ENCODE peak calls at places on chromosomes 16 and 17, in six cellular contexts. Z, A, H, N, C and J are unnamed samples.

GRCh38 chr17:75996665-75997590 is 3.7 kb upstream of the CDK3 start:
- DNase-seq in Z (no peak), A (no peak), H (peak; percentile 45), N (no peak), C (peak; percentile 94), J (peak; percentile 93)

GRCh38 chr17:74573169-74573568 is 5.9 kb upstream of the CD300H start:
- DNase-seq in Z (no peak), A (peak; percentile 46), H (no peak), N (no peak), C (no peak), J (no peak)

GRCh38 chr17:850828-851759 is 68.9 kb downstream of the MRM3 start:
- DNase-seq in Z (no peak), A (no peak), H (no peak), N (no peak), C (no peak), J (no peak)

GRCh38 chr17:65564793-65565192 is 3.3 kb upstream of the AXIN2 start:
- DNase-seq in Z (no peak), A (no peak), H (no peak), N (no peak), C (peak; percentile 83), J (no peak)

GRCh38 chr16:47571049-47571448 is 109.9 kb downstream of the PHKB start:
- DNase-seq in Z (no peak), A (no peak), H (no peak), N (peak; percentile 29), C (no peak), J (no peak)

GRCh38 chr17:279776-280175 is 72.8 kb downstream of the RPH3AL start:
- DNase-seq in Z (no peak), A (no peak), H (no peak), N (no peak), C (no peak), J (no peak)

GRCh38 chr16:424623-425081 is 797 bp upstream of the RAB11FIP3 start:
- DNase-seq in Z (peak; percentile 43), A (peak; percentile 40), H (no peak), N (peak; percentile 50), C (no peak), J (peak; percentile 33)

GRCh38 chr16:68901910-68902309 is 58.6 kb downstream of the TANGO6 start:
- DNase-seq in Z (no peak), A (peak; percentile 13), H (no peak), N (no peak), C (no peak), J (no peak)

GRCh38 chr17:13581925-13582324 is 19.8 kb downstream of the HS3ST3A1 start:
- DNase-seq in Z (no peak), A (no peak), H (no peak), N (no peak), C (no peak), J (no peak)

GRCh38 chr16:69465881-69466280 is 41.5 kb downstream of the CYB5B start:
- DNase-seq in Z (no peak), A (no peak), H (no peak), N (no peak), C (peak; percentile 87), J (peak; percentile 38)

GRCh38 chr17:75631353-75631752 is 1.9 kb upstream of the SMIM5 start:
- DNase-seq in Z (no peak), A (no peak), H (no peak), N (no peak), C (no peak), J (no peak)

GRCh38 chr17:68711858-68712257 is 110.7 kb upstream of the FAM20A start:
- DNase-seq in Z (no peak), A (no peak), H (no peak), N (no peak), C (no peak), J (no peak)

DNA sequence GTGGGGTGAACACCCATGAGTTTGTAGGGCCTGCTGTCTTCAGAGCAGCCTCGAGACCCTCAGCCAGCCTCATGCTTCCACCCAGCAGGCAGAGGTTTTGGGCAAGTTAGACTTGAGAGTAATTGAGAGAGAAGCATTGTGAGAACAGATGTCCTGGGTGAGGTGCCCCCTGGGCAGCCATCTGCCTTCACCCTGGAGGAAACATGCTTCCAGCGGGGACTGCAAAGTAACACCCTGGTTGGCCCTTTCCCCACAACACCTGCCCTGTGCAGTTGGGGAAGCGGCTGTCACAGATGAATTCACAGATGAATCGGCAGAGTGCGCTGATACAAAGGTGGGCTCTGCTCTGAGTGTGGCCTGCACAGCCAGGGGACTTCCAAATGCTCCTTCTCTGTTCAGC is 23.4 kb downstream of the ATPAF2 start:
- DNase-seq in Z (no peak), A (no peak), H (no peak), N (no peak), C (no peak), J (no peak)
- H3K4me3 ChIP-seq in Z (no peak overlapping the region), A (no peak overlapping the region), H (no peak overlapping the region), N (no peak overlapping the region), C (no peak overlapping the region), J (no peak overlapping the region)

GRCh38 chr16:16048904-16049582 is 99.6 kb downstream of the ABCC1 start:
- DNase-seq in Z (no peak), A (peak; percentile 43), H (no peak), N (peak; percentile 46), C (no peak), J (no peak)

GRCh38 chr16:16042076-16042475 is 92.7 kb downstream of the ABCC1 start:
- DNase-seq in Z (peak; percentile 54), A (no peak), H (no peak), N (no peak), C (no peak), J (no peak)

GRCh38 chr16:16045879-16046278 is 96.5 kb downstream of the ABCC1 start:
- DNase-seq in Z (no peak), A (no peak), H (no peak), N (no peak), C (no peak), J (peak; percentile 43)

GRCh38 chr16:16047761-16048160 is 98.3 kb downstream of the ABCC1 start:
- DNase-seq in Z (no peak), A (no peak), H (no peak), N (no peak), C (no peak), J (no peak)

DNA sequence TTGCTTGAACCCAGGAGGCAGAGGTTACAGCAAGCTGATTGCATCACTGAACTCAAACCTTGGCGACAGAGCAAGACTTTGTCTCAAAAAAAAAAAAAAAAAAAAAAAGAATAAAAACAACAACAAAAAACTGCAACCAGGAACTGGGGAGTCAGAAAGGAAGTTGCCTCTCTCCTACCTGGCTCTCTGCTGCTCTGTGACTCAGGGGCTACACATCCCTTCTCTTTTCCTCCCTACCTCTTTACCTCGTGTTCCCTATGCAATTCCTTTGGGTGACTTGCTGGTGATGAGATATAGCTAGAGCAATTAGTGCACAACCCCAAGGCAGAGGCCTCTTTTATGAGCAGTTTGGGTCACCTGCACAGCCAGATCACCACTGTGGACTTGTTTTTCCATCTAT is 95.9 kb downstream of the ABCC1 start:
- DNase-seq in Z (no peak), A (no peak), H (no peak), N (no peak), C (no peak), J (no peak)
- TF ChIP-seq CTCF in Z (no peak), A (no peak), H (no peak), N (no peak), C (no peak), J (no peak)

GRCh38 chr17:80470603-80471002 is 5.8 kb downstream of the NPTX1 start:
- DNase-seq in Z (no peak), A (no peak), H (no peak), N (no peak), C (no peak), J (no peak)

GRCh38 chr17:80469667-80470066 is 6.7 kb downstream of the NPTX1 start:
- DNase-seq in Z (no peak), A (no peak), H (no peak), N (no peak), C (no peak), J (no peak)

GRCh38 chr17:80466188-80466705 is 10.2 kb downstream of the NPTX1 start:
- DNase-seq in Z (no peak), A (no peak), H (no peak), N (no peak), C (no peak), J (no peak)

GRCh38 chr17:80468222-80468621 is 8.2 kb downstream of the NPTX1 start:
- DNase-seq in Z (no peak), A (no peak), H (no peak), N (no peak), C (no peak), J (no peak)

DNA sequence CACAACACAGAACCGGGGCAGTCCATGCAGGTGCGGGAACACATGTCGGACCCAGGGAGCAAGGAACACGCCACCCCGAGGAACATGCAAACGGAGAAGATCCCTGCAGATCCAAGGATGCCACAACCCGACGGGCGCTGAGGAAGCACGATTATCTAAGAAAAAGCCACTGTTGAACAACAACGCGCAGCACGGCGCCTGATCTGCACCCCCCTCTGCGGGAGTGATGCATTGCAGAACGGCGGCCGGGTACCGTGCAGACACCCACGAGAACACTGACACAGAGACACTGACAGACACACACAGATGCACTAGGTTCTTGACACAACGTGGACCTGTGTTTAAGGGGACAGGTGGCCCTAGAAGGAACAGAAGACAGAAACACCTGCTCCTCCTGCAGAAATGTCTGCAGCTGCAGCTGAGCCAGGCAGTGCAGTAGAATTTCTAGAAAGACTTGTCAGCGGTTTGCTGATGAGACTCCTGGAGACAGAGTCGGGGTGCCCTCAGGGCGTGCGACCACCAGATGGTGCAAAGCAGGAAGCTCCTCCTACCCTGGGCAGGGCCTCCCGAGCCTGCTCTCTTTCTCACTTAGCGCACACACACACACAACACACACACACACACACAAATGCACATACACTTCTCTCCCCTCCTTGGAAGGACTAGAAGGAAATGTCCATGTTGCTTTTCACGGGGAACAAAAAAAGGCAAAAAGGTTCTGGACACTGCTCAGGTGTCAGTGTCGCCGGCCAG is 7.5 kb downstream of the NPTX1 start:
- DNase-seq in Z (no peak), A (no peak), H (no peak), N (no peak), C (no peak), J (no peak)
- TF ChIP-seq MYC in Z (no peak), A (no peak), H (no peak), N (no peak), C (no peak), J (no peak)

GRCh38 chr16:70713781-70714180 is 27.9 kb upstream of the MTSS2 start:
- DNase-seq in Z (no peak), A (no peak), H (no peak), N (no peak), C (no peak), J (no peak)

GRCh38 chr16:70714526-70715112 is 28.8 kb upstream of the MTSS2 start:
- DNase-seq in Z (no peak), A (no peak), H (no peak), N (no peak), C (no peak), J (no peak)

GRCh38 chr16:70715860-70716357 is 30.1 kb upstream of the MTSS2 start:
- DNase-seq in Z (no peak), A (no peak), H (no peak), N (no peak), C (no peak), J (no peak)

GRCh38 chr16:70717065-70717464 is 31.2 kb upstream of the MTSS2 start:
- DNase-seq in Z (no peak), A (no peak), H (no peak), N (no peak), C (no peak), J (no peak)

DNA sequence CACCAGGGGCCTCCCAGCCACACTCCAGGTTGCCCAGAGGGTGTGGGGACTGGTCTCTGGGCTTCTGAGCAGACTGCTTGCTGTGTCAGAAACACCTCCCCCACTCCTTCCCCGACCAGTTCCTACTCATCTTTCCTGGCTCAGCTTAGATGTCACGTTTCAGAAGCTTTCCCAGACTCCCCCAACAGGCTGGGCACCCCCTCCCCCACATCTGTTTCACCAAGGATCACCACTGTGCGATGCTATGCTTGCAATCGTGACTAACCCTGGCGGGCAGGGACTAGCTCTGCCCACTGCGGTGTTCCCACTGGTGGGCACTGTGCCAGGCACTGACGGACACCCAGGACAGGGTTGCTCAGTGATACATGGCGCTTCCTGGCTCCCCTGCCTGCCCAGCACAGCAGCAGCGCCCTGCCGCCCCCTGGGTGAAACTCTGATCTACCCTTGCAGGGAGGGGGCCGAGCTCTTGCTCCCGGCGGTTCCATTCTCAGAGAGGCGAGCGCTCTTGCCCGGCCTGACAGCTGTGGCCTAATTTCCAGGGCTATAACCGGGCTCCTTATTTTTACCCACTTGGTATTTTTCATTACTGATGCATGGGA is 29.4 kb upstream of the MTSS2 start:
- DNase-seq in Z (no peak), A (peak; percentile 87), H (no peak), N (no peak), C (no peak), J (peak; percentile 71)
- H3K4me3 ChIP-seq in Z (no peak overlapping the region), A (no peak overlapping the region), H (no peak overlapping the region), N (no peak overlapping the region), C (no peak overlapping the region), J (no peak overlapping the region)